ENCODE peak calls at places on chromosomes 7 and 10, in seven cellular contexts. One of them, this sample, is unnamed. For H3K9me3, the result is how much of the 10 kb centered on the place peaks cover.

GRCh38 chr7:46170792-46171191 is 249.7 kb upstream of the IGFBP3 start:
- DNase-seq in tibial nerve: no peak
- DNase-seq in ovary: no peak
- DNase-seq in esophagus muscularis mucosa: no peak
- DNase-seq in transverse colon: no peak
- DNase-seq in A549: no peak
- DNase-seq in H1: no peak
- DNase-seq in this sample: no peak

GRCh38 chr10:62057359-62057758 is 155.9 kb downstream of the ARID5B start:
- DNase-seq in tibial nerve: peak
- DNase-seq in ovary: no peak
- DNase-seq in A549: no peak
- DNase-seq in esophagus muscularis mucosa: no peak
- DNase-seq in transverse colon: no peak
- DNase-seq in H1: no peak
- DNase-seq in this sample: no peak

GRCh38 chr7:66602159-66602558 is 26.5 kb upstream of the KCTD7 start:
- DNase-seq in ovary: no peak
- DNase-seq in transverse colon: no peak
- DNase-seq in esophagus muscularis mucosa: no peak
- DNase-seq in A549: no peak
- DNase-seq in tibial nerve: no peak
- DNase-seq in H1: no peak
- DNase-seq in this sample: no peak

GRCh38 chr7:134514663-134515062 is 12.7 kb upstream of the AKR1B10 start:
- DNase-seq in A549: peak
- DNase-seq in ovary: no peak
- DNase-seq in H1: no peak
- DNase-seq in esophagus muscularis mucosa: no peak
- DNase-seq in tibial nerve: peak
- DNase-seq in transverse colon: peak
- DNase-seq in this sample: no peak

GRCh38 chr10:117699436-117700075 is 157.0 kb downstream of the EMX2 start:
- DNase-seq in ovary: no peak
- DNase-seq in transverse colon: no peak
- DNase-seq in A549: no peak
- DNase-seq in esophagus muscularis mucosa: no peak
- DNase-seq in H1: no peak
- DNase-seq in tibial nerve: no peak
- DNase-seq in this sample: no peak

GRCh38 chr10:30284860-30285594 is 64.1 kb downstream of the MTPAP start:
- DNase-seq in A549: no peak
- DNase-seq in tibial nerve: no peak
- DNase-seq in transverse colon: no peak
- DNase-seq in H1: no peak
- DNase-seq in ovary: no peak
- DNase-seq in esophagus muscularis mucosa: no peak
- DNase-seq in this sample: no peak

GRCh38 chr7:132498319-132498718 is 78.0 kb downstream of the PLXNA4 start:
- DNase-seq in esophagus muscularis mucosa: no peak
- DNase-seq in A549: no peak
- DNase-seq in transverse colon: no peak
- DNase-seq in tibial nerve: no peak
- DNase-seq in ovary: no peak
- DNase-seq in H1: no peak
- DNase-seq in this sample: no peak

GRCh38 chr10:108352771-108353170 is 1188.3 kb upstream of the SORCS1 start:
- DNase-seq in transverse colon: no peak
- DNase-seq in ovary: no peak
- DNase-seq in tibial nerve: no peak
- DNase-seq in esophagus muscularis mucosa: no peak
- DNase-seq in A549: no peak
- DNase-seq in H1: no peak
- DNase-seq in this sample: no peak

GRCh38 chr7:93910076-93910994 is 4.0 kb downstream of the GNGT1 start:
- DNase-seq in H1: no peak
- DNase-seq in A549: peak
- DNase-seq in esophagus muscularis mucosa: no peak
- DNase-seq in transverse colon: no peak
- DNase-seq in tibial nerve: peak
- DNase-seq in ovary: peak
- DNase-seq in this sample: no peak

GRCh38 chr7:44064791-44065430 is 456 bp downstream of the PGAM2 start:
- DNase-seq in transverse colon: peak
- DNase-seq in tibial nerve: no peak
- DNase-seq in esophagus muscularis mucosa: no peak
- DNase-seq in ovary: no peak
- DNase-seq in H1: no peak
- DNase-seq in A549: no peak
- DNase-seq in this sample: peak

GRCh38 chr7:126040114-126041045 is 1110.8 kb upstream of the POT1 start:
- DNase-seq in transverse colon: no peak
- DNase-seq in ovary: no peak
- DNase-seq in esophagus muscularis mucosa: no peak
- DNase-seq in tibial nerve: no peak
- DNase-seq in H1: no peak
- DNase-seq in A549: no peak
- DNase-seq in this sample: no peak

GRCh38 chr10:103872137-103872933 is 17.0 kb upstream of the SH3PXD2A start:
- DNase-seq in transverse colon: no peak
- DNase-seq in ovary: no peak
- DNase-seq in esophagus muscularis mucosa: no peak
- DNase-seq in tibial nerve: no peak
- DNase-seq in H1: no peak
- DNase-seq in A549: peak
- DNase-seq in this sample: no peak

GRCh38 chr7:124940306-124940705 is 10.7 kb upstream of the POT1 start:
- DNase-seq in ovary: no peak
- DNase-seq in transverse colon: no peak
- DNase-seq in esophagus muscularis mucosa: no peak
- DNase-seq in A549: no peak
- DNase-seq in H1: no peak
- DNase-seq in tibial nerve: no peak
- DNase-seq in this sample: no peak

DNA sequence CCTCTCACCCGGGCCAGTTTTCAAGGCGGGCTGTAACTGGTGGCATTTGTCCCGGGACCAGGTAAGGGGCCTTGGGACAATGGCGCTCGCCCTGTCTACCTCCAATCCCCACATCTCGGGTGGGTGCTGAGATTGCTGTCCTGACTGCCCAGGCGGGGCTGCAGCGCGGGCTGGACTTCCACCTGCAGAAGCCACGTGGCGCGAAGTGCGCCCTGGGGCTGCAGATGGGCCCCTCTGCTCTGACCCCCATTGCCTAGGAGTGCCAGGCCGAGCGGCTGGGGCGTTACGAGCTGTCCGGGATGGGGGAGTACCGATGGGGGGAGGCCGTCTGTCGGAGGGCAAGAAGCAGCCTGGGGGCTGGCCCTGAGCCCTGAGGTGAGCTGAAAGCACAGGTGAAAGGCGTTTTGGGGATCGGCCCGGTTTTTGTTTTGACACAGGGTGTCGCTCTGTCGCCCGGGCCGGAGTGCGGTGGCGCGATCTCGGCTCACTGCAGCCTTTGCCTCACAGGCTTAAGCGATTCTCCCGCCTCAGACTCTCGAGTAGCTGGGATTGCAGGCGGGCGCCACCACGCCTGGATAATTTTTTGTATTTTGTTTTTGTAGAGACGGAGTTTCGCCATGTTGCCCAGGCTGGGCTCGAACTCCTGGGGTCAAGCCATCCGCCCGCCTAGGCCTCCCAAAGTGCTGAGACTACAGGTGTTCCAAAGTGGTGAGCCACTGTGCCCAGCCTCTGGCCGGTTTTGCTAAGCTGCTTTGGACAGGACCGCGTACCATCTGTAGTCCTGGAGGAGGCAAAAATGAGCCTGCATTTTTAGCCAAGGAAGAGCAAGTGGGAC is at the start of gene SFXN2:
- DNase-seq in A549: no peak
- DNase-seq in transverse colon: peak
- DNase-seq in esophagus muscularis mucosa: no peak
- DNase-seq in ovary: no peak
- DNase-seq in tibial nerve: no peak
- DNase-seq in H1: no peak
- DNase-seq in this sample: no peak
- TF ChIP-seq POLR2A in A549: peak
- TF ChIP-seq POLR2A in transverse colon: peak
- TF ChIP-seq POLR2A in esophagus muscularis mucosa: no peak
- TF ChIP-seq POLR2A in ovary: no peak
- TF ChIP-seq POLR2A in tibial nerve: no peak
- TF ChIP-seq POLR2A in H1: peak
- TF ChIP-seq POLR2A in this sample: no peak

GRCh38 chr7:74174606-74175082 is 488 bp downstream of the EIF4H start:
- DNase-seq in transverse colon: peak
- DNase-seq in A549: peak
- DNase-seq in tibial nerve: peak
- DNase-seq in ovary: peak
- DNase-seq in esophagus muscularis mucosa: no peak
- DNase-seq in H1: no peak
- DNase-seq in this sample: peak

GRCh38 chr7:74173491-74173865 is 678 bp upstream of the EIF4H start:
- DNase-seq in ovary: no peak
- DNase-seq in tibial nerve: peak
- DNase-seq in transverse colon: no peak
- DNase-seq in esophagus muscularis mucosa: no peak
- DNase-seq in A549: no peak
- DNase-seq in H1: no peak
- DNase-seq in this sample: no peak

GRCh38 chr7:74175270-74175803 is 1.2 kb downstream of the EIF4H start:
- DNase-seq in ovary: no peak
- DNase-seq in transverse colon: no peak
- DNase-seq in H1: no peak
- DNase-seq in A549: no peak
- DNase-seq in tibial nerve: no peak
- DNase-seq in esophagus muscularis mucosa: no peak
- DNase-seq in this sample: no peak

GRCh38 chr7:74173074-74173473 is 1.1 kb upstream of the EIF4H start:
- DNase-seq in ovary: no peak
- DNase-seq in tibial nerve: no peak
- DNase-seq in transverse colon: peak
- DNase-seq in A549: no peak
- DNase-seq in esophagus muscularis mucosa: no peak
- DNase-seq in H1: no peak
- DNase-seq in this sample: no peak

DNA sequence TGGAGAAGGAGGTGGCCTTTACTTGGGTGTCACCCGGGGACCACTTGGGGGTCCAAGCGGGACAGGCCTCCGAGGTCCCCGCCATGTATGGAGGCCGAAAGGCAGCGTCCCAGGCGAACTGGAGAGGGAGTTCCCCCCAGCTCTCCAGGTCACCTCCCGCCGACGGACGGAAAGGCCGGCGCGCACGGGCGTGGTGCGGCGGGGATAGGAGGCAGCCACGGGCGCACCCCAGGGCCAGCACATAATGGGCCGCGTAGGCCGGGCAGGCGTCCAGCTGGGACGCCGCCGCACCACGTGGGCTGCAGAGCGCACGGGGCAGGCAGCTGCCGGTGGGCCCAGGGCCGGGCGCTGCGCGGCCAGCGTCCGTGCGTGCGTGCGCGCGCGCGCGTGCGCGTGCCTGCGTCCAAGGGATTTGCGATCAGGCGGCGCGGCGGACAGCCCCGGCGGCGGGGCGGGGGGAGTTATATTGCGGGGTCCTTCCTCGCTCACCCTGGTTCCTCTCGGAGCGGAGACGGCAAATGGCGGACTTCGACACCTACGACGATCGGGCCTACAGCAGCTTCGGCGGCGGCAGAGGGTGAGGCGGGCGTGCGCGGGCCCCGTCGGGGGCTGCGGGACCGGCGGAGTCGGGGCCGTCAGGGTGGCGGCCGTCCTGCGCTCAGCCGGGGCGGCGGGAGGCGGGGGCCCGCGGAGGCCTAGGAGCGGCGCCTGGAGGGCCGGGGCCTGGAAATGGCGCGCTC is at the start of gene EIF4H:
- DNase-seq in tibial nerve: peak
- DNase-seq in ovary: peak
- DNase-seq in esophagus muscularis mucosa: peak
- DNase-seq in transverse colon: peak
- DNase-seq in A549: peak
- DNase-seq in H1: peak
- DNase-seq in this sample: peak
- TF ChIP-seq EP300 in tibial nerve: no peak
- TF ChIP-seq EP300 in ovary: no peak
- TF ChIP-seq EP300 in esophagus muscularis mucosa: no peak
- TF ChIP-seq EP300 in transverse colon: no peak
- TF ChIP-seq EP300 in A549: no peak
- TF ChIP-seq EP300 in H1: no peak
- TF ChIP-seq EP300 in this sample: no peak

GRCh38 chr10:130930821-130931220 is 380.7 kb downstream of the TCERG1L start:
- DNase-seq in H1: no peak
- DNase-seq in tibial nerve: no peak
- DNase-seq in transverse colon: no peak
- DNase-seq in ovary: no peak
- DNase-seq in esophagus muscularis mucosa: no peak
- DNase-seq in A549: no peak
- DNase-seq in this sample: no peak

GRCh38 chr10:130926442-130926841 is 385.1 kb downstream of the TCERG1L start:
- DNase-seq in transverse colon: no peak
- DNase-seq in tibial nerve: no peak
- DNase-seq in esophagus muscularis mucosa: no peak
- DNase-seq in ovary: no peak
- DNase-seq in A549: no peak
- DNase-seq in H1: no peak
- DNase-seq in this sample: no peak

GRCh38 chr10:130929422-130930325 is 381.8 kb downstream of the TCERG1L start:
- DNase-seq in tibial nerve: no peak
- DNase-seq in esophagus muscularis mucosa: no peak
- DNase-seq in H1: no peak
- DNase-seq in transverse colon: no peak
- DNase-seq in ovary: no peak
- DNase-seq in A549: no peak
- DNase-seq in this sample: no peak

GRCh38 chr10:130927157-130927556 is 384.4 kb downstream of the TCERG1L start:
- DNase-seq in tibial nerve: no peak
- DNase-seq in esophagus muscularis mucosa: no peak
- DNase-seq in transverse colon: no peak
- DNase-seq in A549: no peak
- DNase-seq in H1: no peak
- DNase-seq in ovary: no peak
- DNase-seq in this sample: no peak

DNA sequence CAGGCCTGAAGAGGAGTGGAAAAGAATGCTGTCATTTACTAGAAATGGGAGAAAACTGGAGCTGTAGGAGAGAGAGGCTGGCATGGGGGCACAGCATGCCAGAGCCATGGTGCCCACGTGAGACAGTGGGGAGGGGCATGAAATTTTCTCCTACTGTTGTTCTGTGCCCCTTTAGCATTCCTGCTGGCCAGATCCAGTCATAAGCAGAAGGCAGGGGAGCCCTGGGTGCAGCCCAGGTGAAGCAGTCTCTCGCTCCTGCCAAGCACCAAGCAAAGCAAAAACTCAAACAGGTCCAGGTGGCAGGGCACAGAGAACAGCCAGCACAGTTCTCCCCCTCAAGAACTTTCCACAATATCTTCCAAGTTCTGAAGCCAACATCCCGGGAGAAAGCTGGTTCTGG is 383.2 kb downstream of the TCERG1L start:
- DNase-seq in H1: no peak
- DNase-seq in A549: no peak
- DNase-seq in tibial nerve: no peak
- DNase-seq in transverse colon: no peak
- DNase-seq in esophagus muscularis mucosa: no peak
- DNase-seq in ovary: no peak
- DNase-seq in this sample: no peak
- H3K9me3 ChIP-seq in H1: under half
- H3K9me3 ChIP-seq in A549: under half
- H3K9me3 ChIP-seq in tibial nerve: under half
- H3K9me3 ChIP-seq in transverse colon: under half
- H3K9me3 ChIP-seq in esophagus muscularis mucosa: under half
- H3K9me3 ChIP-seq in ovary: under half
- H3K9me3 ChIP-seq in this sample: under half

GRCh38 chr10:79264942-79265341 is 82.3 kb upstream of the PPIF start:
- DNase-seq in ovary: no peak
- DNase-seq in esophagus muscularis mucosa: no peak
- DNase-seq in tibial nerve: no peak
- DNase-seq in A549: no peak
- DNase-seq in transverse colon: no peak
- DNase-seq in H1: no peak
- DNase-seq in this sample: no peak
- TF ChIP-seq POLR2A in ovary: no peak
- TF ChIP-seq POLR2A in esophagus muscularis mucosa: no peak
- TF ChIP-seq POLR2A in tibial nerve: no peak
- TF ChIP-seq POLR2A in A549: no peak
- TF ChIP-seq POLR2A in transverse colon: no peak
- TF ChIP-seq POLR2A in H1: no peak
- TF ChIP-seq POLR2A in this sample: no peak

This sample was measured in suprapubic skin.